ENCODE peak calls at places on chromosomes 6 and 20, in nine cellular contexts. One of them, this sample, is unnamed.

GRCh38 chr20:10553326-10553984 is 118.3 kb downstream of the SLX4IP start:
- DNase-seq in left ventricle myocardium inferior: peak
- DNase-seq in CD8-positive, alpha-beta T cell: no peak
- DNase-seq in HCT116: no peak
- DNase-seq in aorta: peak
- DNase-seq in pancreas: peak
- DNase-seq in CD8-positive, alpha-beta memory T cell: no peak
- DNase-seq in PC-3: peak
- DNase-seq in CD4-positive, alpha-beta T cell: no peak
- DNase-seq in this sample: peak

GRCh38 chr20:18698735-18699380 is 111.0 kb downstream of the DTD1 start:
- DNase-seq in PC-3: no peak
- DNase-seq in CD4-positive, alpha-beta T cell: no peak
- DNase-seq in pancreas: no peak
- DNase-seq in HCT116: no peak
- DNase-seq in aorta: no peak
- DNase-seq in CD8-positive, alpha-beta T cell: no peak
- DNase-seq in left ventricle myocardium inferior: no peak
- DNase-seq in CD8-positive, alpha-beta memory T cell: no peak
- DNase-seq in this sample: no peak

GRCh38 chr6:46325561-46326525 is 155.1 kb upstream of the ENPP5 start:
- DNase-seq in CD8-positive, alpha-beta memory T cell: peak
- DNase-seq in PC-3: peak
- DNase-seq in aorta: peak
- DNase-seq in pancreas: no peak
- DNase-seq in left ventricle myocardium inferior: no peak
- DNase-seq in CD4-positive, alpha-beta T cell: no peak
- DNase-seq in HCT116: no peak
- DNase-seq in CD8-positive, alpha-beta T cell: no peak
- DNase-seq in this sample: peak

GRCh38 chr6:149078383-149078782 is 239.1 kb upstream of the TAB2 start:
- DNase-seq in CD4-positive, alpha-beta T cell: no peak
- DNase-seq in HCT116: no peak
- DNase-seq in PC-3: no peak
- DNase-seq in aorta: no peak
- DNase-seq in pancreas: no peak
- DNase-seq in CD8-positive, alpha-beta memory T cell: no peak
- DNase-seq in CD8-positive, alpha-beta T cell: no peak
- DNase-seq in left ventricle myocardium inferior: no peak
- DNase-seq in this sample: no peak

GRCh38 chr6:20402181-20403079 is 751 bp downstream of the E2F3 start:
- DNase-seq in CD8-positive, alpha-beta memory T cell: peak
- DNase-seq in aorta: peak
- DNase-seq in PC-3: peak
- DNase-seq in pancreas: peak
- DNase-seq in HCT116: peak
- DNase-seq in CD4-positive, alpha-beta T cell: peak
- DNase-seq in CD8-positive, alpha-beta T cell: peak
- DNase-seq in left ventricle myocardium inferior: peak
- DNase-seq in this sample: peak

GRCh38 chr6:70369332-70369950 is 43.9 kb upstream of the FAM135A start:
- DNase-seq in left ventricle myocardium inferior: peak
- DNase-seq in CD4-positive, alpha-beta T cell: peak
- DNase-seq in HCT116: peak
- DNase-seq in PC-3: peak
- DNase-seq in CD8-positive, alpha-beta memory T cell: peak
- DNase-seq in aorta: peak
- DNase-seq in CD8-positive, alpha-beta T cell: peak
- DNase-seq in pancreas: peak
- DNase-seq in this sample: peak

GRCh38 chr6:40568062-40568708 is 19.0 kb downstream of the LRFN2 start:
- DNase-seq in PC-3: no peak
- DNase-seq in CD4-positive, alpha-beta T cell: no peak
- DNase-seq in CD8-positive, alpha-beta memory T cell: no peak
- DNase-seq in aorta: no peak
- DNase-seq in pancreas: no peak
- DNase-seq in HCT116: no peak
- DNase-seq in left ventricle myocardium inferior: no peak
- DNase-seq in CD8-positive, alpha-beta T cell: no peak
- DNase-seq in this sample: no peak

GRCh38 chr20:59342017-59342957 is 41.9 kb downstream of the EDN3 start:
- DNase-seq in CD8-positive, alpha-beta memory T cell: no peak
- DNase-seq in pancreas: no peak
- DNase-seq in PC-3: no peak
- DNase-seq in CD4-positive, alpha-beta T cell: no peak
- DNase-seq in left ventricle myocardium inferior: no peak
- DNase-seq in CD8-positive, alpha-beta T cell: no peak
- DNase-seq in aorta: no peak
- DNase-seq in HCT116: no peak
- DNase-seq in this sample: peak

GRCh38 chr6:100346828-100347227 is 117.9 kb downstream of the SIM1 start:
- DNase-seq in PC-3: peak
- DNase-seq in HCT116: no peak
- DNase-seq in CD8-positive, alpha-beta memory T cell: no peak
- DNase-seq in aorta: no peak
- DNase-seq in pancreas: no peak
- DNase-seq in CD4-positive, alpha-beta T cell: no peak
- DNase-seq in left ventricle myocardium inferior: no peak
- DNase-seq in CD8-positive, alpha-beta T cell: no peak
- DNase-seq in this sample: no peak

GRCh38 chr6:6730831-6731230 is 142.3 kb downstream of the LY86 start:
- DNase-seq in left ventricle myocardium inferior: no peak
- DNase-seq in aorta: peak
- DNase-seq in PC-3: peak
- DNase-seq in pancreas: peak
- DNase-seq in HCT116: no peak
- DNase-seq in CD8-positive, alpha-beta memory T cell: no peak
- DNase-seq in CD8-positive, alpha-beta T cell: no peak
- DNase-seq in CD4-positive, alpha-beta T cell: no peak
- DNase-seq in this sample: peak

GRCh38 chr20:20407891-20408805 is 40.2 kb downstream of the INSM1 start:
- DNase-seq in CD8-positive, alpha-beta memory T cell: no peak
- DNase-seq in CD8-positive, alpha-beta T cell: no peak
- DNase-seq in CD4-positive, alpha-beta T cell: no peak
- DNase-seq in left ventricle myocardium inferior: no peak
- DNase-seq in HCT116: peak
- DNase-seq in pancreas: no peak
- DNase-seq in PC-3: peak
- DNase-seq in aorta: no peak
- DNase-seq in this sample: peak

GRCh38 chr6:129368076-129368475 is 341.9 kb downstream of the ARHGAP18 start:
- DNase-seq in left ventricle myocardium inferior: no peak
- DNase-seq in CD4-positive, alpha-beta T cell: no peak
- DNase-seq in PC-3: no peak
- DNase-seq in aorta: no peak
- DNase-seq in CD8-positive, alpha-beta T cell: no peak
- DNase-seq in CD8-positive, alpha-beta memory T cell: no peak
- DNase-seq in pancreas: no peak
- DNase-seq in HCT116: no peak
- DNase-seq in this sample: no peak

GRCh38 chr20:62501801-62502495 is 26.2 kb upstream of the GATA5 start:
- DNase-seq in aorta: peak
- DNase-seq in HCT116: no peak
- DNase-seq in pancreas: no peak
- DNase-seq in CD4-positive, alpha-beta T cell: peak
- DNase-seq in CD8-positive, alpha-beta T cell: no peak
- DNase-seq in PC-3: peak
- DNase-seq in CD8-positive, alpha-beta memory T cell: peak
- DNase-seq in left ventricle myocardium inferior: no peak
- DNase-seq in this sample: no peak

GRCh38 chr20:2507464-2507863 is 1.3 kb downstream of the ZNF343 start:
- DNase-seq in left ventricle myocardium inferior: no peak
- DNase-seq in CD8-positive, alpha-beta T cell: no peak
- DNase-seq in CD4-positive, alpha-beta T cell: no peak
- DNase-seq in CD8-positive, alpha-beta memory T cell: no peak
- DNase-seq in aorta: no peak
- DNase-seq in PC-3: no peak
- DNase-seq in pancreas: no peak
- DNase-seq in HCT116: no peak
- DNase-seq in this sample: no peak

GRCh38 chr6:49776444-49776843 is 10.6 kb downstream of the PGK2 start:
- DNase-seq in CD4-positive, alpha-beta T cell: no peak
- DNase-seq in CD8-positive, alpha-beta memory T cell: no peak
- DNase-seq in aorta: no peak
- DNase-seq in pancreas: no peak
- DNase-seq in CD8-positive, alpha-beta T cell: no peak
- DNase-seq in left ventricle myocardium inferior: no peak
- DNase-seq in PC-3: no peak
- DNase-seq in HCT116: no peak
- DNase-seq in this sample: no peak
- H3K27ac ChIP-seq in CD4-positive, alpha-beta T cell: no peak
- H3K27ac ChIP-seq in CD8-positive, alpha-beta memory T cell: no peak
- H3K27ac ChIP-seq in aorta: no peak
- H3K27ac ChIP-seq in pancreas: no peak
- H3K27ac ChIP-seq in CD8-positive, alpha-beta T cell: no peak
- H3K27ac ChIP-seq in left ventricle myocardium inferior: no peak
- H3K27ac ChIP-seq in PC-3: no peak
- H3K27ac ChIP-seq in HCT116: no peak
- H3K27ac ChIP-seq in this sample: no peak

GRCh38 chr20:57756213-57756612 is 46.4 kb upstream of the PMEPA1 start:
- DNase-seq in aorta: no peak
- DNase-seq in PC-3: no peak
- DNase-seq in CD8-positive, alpha-beta T cell: no peak
- DNase-seq in HCT116: no peak
- DNase-seq in CD8-positive, alpha-beta memory T cell: no peak
- DNase-seq in left ventricle myocardium inferior: no peak
- DNase-seq in CD4-positive, alpha-beta T cell: no peak
- DNase-seq in pancreas: no peak
- DNase-seq in this sample: no peak
- H3K27ac ChIP-seq in aorta: no peak
- H3K27ac ChIP-seq in PC-3: no peak
- H3K27ac ChIP-seq in CD8-positive, alpha-beta T cell: no peak
- H3K27ac ChIP-seq in HCT116: no peak
- H3K27ac ChIP-seq in CD8-positive, alpha-beta memory T cell: no peak
- H3K27ac ChIP-seq in left ventricle myocardium inferior: no peak
- H3K27ac ChIP-seq in CD4-positive, alpha-beta T cell: no peak
- H3K27ac ChIP-seq in pancreas: no peak
- H3K27ac ChIP-seq in this sample: no peak

GRCh38 chr6:151060096-151060741 is 179.5 kb upstream of the AKAP12 start:
- DNase-seq in aorta: no peak
- DNase-seq in CD4-positive, alpha-beta T cell: no peak
- DNase-seq in CD8-positive, alpha-beta memory T cell: no peak
- DNase-seq in left ventricle myocardium inferior: no peak
- DNase-seq in HCT116: peak
- DNase-seq in PC-3: peak
- DNase-seq in pancreas: no peak
- DNase-seq in CD8-positive, alpha-beta T cell: no peak
- DNase-seq in this sample: no peak

GRCh38 chr6:151063339-151063738 is 176.4 kb upstream of the AKAP12 start:
- DNase-seq in CD4-positive, alpha-beta T cell: no peak
- DNase-seq in HCT116: peak
- DNase-seq in CD8-positive, alpha-beta memory T cell: no peak
- DNase-seq in PC-3: peak
- DNase-seq in CD8-positive, alpha-beta T cell: no peak
- DNase-seq in pancreas: no peak
- DNase-seq in left ventricle myocardium inferior: no peak
- DNase-seq in aorta: no peak
- DNase-seq in this sample: no peak

GRCh38 chr6:151059612-151060095 is 180.1 kb upstream of the AKAP12 start:
- DNase-seq in CD8-positive, alpha-beta memory T cell: no peak
- DNase-seq in aorta: no peak
- DNase-seq in CD8-positive, alpha-beta T cell: no peak
- DNase-seq in pancreas: no peak
- DNase-seq in CD4-positive, alpha-beta T cell: no peak
- DNase-seq in HCT116: peak
- DNase-seq in PC-3: no peak
- DNase-seq in left ventricle myocardium inferior: no peak
- DNase-seq in this sample: no peak

GRCh38 chr6:151058021-151058733 is 181.6 kb upstream of the AKAP12 start:
- DNase-seq in pancreas: no peak
- DNase-seq in HCT116: no peak
- DNase-seq in aorta: no peak
- DNase-seq in PC-3: no peak
- DNase-seq in CD4-positive, alpha-beta T cell: no peak
- DNase-seq in CD8-positive, alpha-beta T cell: no peak
- DNase-seq in left ventricle myocardium inferior: peak
- DNase-seq in CD8-positive, alpha-beta memory T cell: no peak
- DNase-seq in this sample: no peak

DNA sequence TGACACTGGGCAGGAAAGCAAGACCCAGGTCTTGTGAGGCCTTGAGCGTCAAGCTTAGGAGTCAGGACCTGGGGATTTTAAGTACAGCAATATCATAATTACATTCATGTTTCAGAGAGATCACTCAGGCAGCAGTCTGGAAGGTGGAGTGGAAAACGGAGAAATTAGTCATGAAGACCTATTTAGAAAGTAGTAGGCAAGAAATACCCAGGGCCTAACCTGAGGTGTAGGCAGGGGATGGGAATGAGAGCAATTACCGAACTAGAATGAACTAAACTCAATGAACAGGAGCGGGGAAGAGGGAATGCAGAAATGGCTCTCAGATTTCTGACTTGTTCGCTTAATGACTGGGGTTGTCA is 179.0 kb upstream of the AKAP12 start:
- DNase-seq in CD8-positive, alpha-beta T cell: no peak
- DNase-seq in CD4-positive, alpha-beta T cell: no peak
- DNase-seq in PC-3: no peak
- DNase-seq in left ventricle myocardium inferior: no peak
- DNase-seq in aorta: no peak
- DNase-seq in CD8-positive, alpha-beta memory T cell: no peak
- DNase-seq in HCT116: no peak
- DNase-seq in pancreas: no peak
- DNase-seq in this sample: no peak
- H3K27ac ChIP-seq in CD8-positive, alpha-beta T cell: no peak
- H3K27ac ChIP-seq in CD4-positive, alpha-beta T cell: no peak
- H3K27ac ChIP-seq in PC-3: peak
- H3K27ac ChIP-seq in left ventricle myocardium inferior: no peak
- H3K27ac ChIP-seq in aorta: no peak
- H3K27ac ChIP-seq in CD8-positive, alpha-beta memory T cell: no peak
- H3K27ac ChIP-seq in HCT116: peak
- H3K27ac ChIP-seq in pancreas: no peak
- H3K27ac ChIP-seq in this sample: no peak

DNA sequence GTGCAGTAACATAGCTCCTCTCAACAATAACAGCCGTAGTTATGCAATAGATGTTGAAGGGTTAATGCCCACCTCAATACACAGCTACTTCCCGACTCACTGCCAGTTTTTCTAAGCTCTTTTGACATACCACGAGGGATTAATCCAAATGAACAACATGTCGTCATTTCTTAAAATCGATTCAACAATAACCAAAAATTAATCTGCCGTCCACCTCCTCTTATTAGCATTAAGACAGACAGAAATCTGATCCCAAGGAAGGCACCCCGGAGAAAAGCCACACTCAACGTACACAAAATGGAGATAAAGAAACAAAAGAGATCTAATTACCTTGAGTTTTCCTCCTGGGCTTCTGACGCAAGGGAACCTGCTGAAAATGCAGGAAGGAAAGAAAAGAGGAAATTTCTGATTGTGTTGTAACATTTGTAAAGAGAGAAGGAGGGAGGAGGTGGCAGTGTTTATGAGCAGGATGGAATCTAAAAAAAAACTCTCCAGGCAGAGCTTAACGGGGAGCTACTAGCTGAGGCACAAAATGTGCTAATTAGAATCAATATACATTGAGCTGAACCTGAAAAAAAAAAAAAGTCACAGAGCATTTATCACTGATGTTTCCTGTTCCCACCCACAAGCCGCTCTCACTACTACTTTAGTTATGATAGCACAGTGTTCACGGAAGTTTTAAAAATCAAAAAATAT is 109.3 kb downstream of the IPCEF1 start:
- DNase-seq in PC-3: no peak
- DNase-seq in CD8-positive, alpha-beta memory T cell: peak
- DNase-seq in pancreas: no peak
- DNase-seq in CD4-positive, alpha-beta T cell: no peak
- DNase-seq in HCT116: no peak
- DNase-seq in left ventricle myocardium inferior: no peak
- DNase-seq in CD8-positive, alpha-beta T cell: no peak
- DNase-seq in aorta: no peak
- DNase-seq in this sample: peak
- H3K27ac ChIP-seq in PC-3: no peak
- H3K27ac ChIP-seq in CD8-positive, alpha-beta memory T cell: peak
- H3K27ac ChIP-seq in pancreas: peak
- H3K27ac ChIP-seq in CD4-positive, alpha-beta T cell: peak
- H3K27ac ChIP-seq in HCT116: no peak
- H3K27ac ChIP-seq in left ventricle myocardium inferior: no peak
- H3K27ac ChIP-seq in CD8-positive, alpha-beta T cell: peak
- H3K27ac ChIP-seq in aorta: no peak
- H3K27ac ChIP-seq in this sample: peak